ENCODE peak calls at places on chromosome 5, in four cellular contexts. H, Z, R and P are unnamed samples.

GRCh38 chr5:140554454-140554853 is 2.8 kb downstream of the SRA1 start:
- DNase-seq in H (no peak), Z (no peak), R (no peak), P (no peak)

GRCh38 chr5:130068988-130069387 is 164.7 kb downstream of the CHSY3 start:
- DNase-seq in H (no peak), Z (no peak), R (no peak), P (no peak)

GRCh38 chr5:76704131-76704663 is 11.7 kb upstream of the F2R start:
- DNase-seq in H (no peak), Z (no peak), R (no peak), P (no peak)

GRCh38 chr5:168152660-168153059 is 138.8 kb upstream of the WWC1 start:
- DNase-seq in H (no peak), Z (no peak), R (no peak), P (no peak)

GRCh38 chr5:170296036-170296934 is 1.3 kb downstream of the LCP2 start:
- DNase-seq in H (no peak), Z (no peak), R (no peak), P (no peak)

GRCh38 chr5:91538179-91538578 is 155.1 kb upstream of the ARRDC3 start:
- DNase-seq in H (no peak), Z (no peak), R (no peak), P (no peak)

GRCh38 chr5:152092580-152092979 is 167.9 kb upstream of the GLRA1 start:
- DNase-seq in H (no peak), Z (no peak), R (no peak), P (no peak)

GRCh38 chr5:126031989-126032716 is 391.1 kb upstream of the GRAMD2B start:
- DNase-seq in H (no peak), Z (no peak), R (peak), P (no peak)

GRCh38 chr5:170655476-170655875 is 128.0 kb upstream of the GABRP start:
- DNase-seq in H (no peak), Z (no peak), R (no peak), P (no peak)

GRCh38 chr5:50963647-50964584 is 297.5 kb downstream of the PARP8 start:
- DNase-seq in H (no peak), Z (peak), R (no peak), P (no peak)

GRCh38 chr5:74336286-74336685 is 304.2 kb downstream of the ENC1 start:
- DNase-seq in H (no peak), Z (peak), R (no peak), P (no peak)

GRCh38 chr5:14685757-14686156 is 21.2 kb downstream of the OTULIN start:
- DNase-seq in H (no peak), Z (peak), R (no peak), P (no peak)

GRCh38 chr5:156587012-156587411 is 260.0 kb downstream of the SGCD start:
- DNase-seq in H (no peak), Z (no peak), R (no peak), P (no peak)

GRCh38 chr5:54175-54730 is 37.7 kb upstream of the PLEKHG4B start:
- DNase-seq in H (no peak), Z (no peak), R (no peak), P (no peak)

GRCh38 chr5:132019857-132020555 is 8.5 kb upstream of the ACSL6 start:
- DNase-seq in H (no peak), Z (no peak), R (no peak), P (no peak)

GRCh38 chr5:56325039-56325438 is 91.9 kb upstream of the ANKRD55 start:
- DNase-seq in H (no peak), Z (no peak), R (no peak), P (no peak)

GRCh38 chr5:124665035-124665434 is 81.4 kb downstream of the ZNF608 start:
- DNase-seq in H (no peak), Z (no peak), R (no peak), P (no peak)

GRCh38 chr5:3186711-3187450 is 408.8 kb upstream of the IRX1 start:
- DNase-seq in H (no peak), Z (no peak), R (no peak), P (no peak)

GRCh38 chr5:88858392-88858791 is 24.6 kb downstream of the MEF2C start:
- DNase-seq in H (no peak), Z (no peak), R (no peak), P (no peak)

GRCh38 chr5:179265529-179266290 is 79.6 kb downstream of the ADAMTS2 start:
- DNase-seq in H (no peak), Z (peak), R (peak), P (peak)

GRCh38 chr5:68093455-68094159 is 121.9 kb upstream of the PIK3R1 start:
- DNase-seq in H (no peak), Z (no peak), R (no peak), P (no peak)

GRCh38 chr5:9156282-9156681 is 389.6 kb downstream of the SEMA5A start:
- DNase-seq in H (no peak), Z (peak), R (peak), P (peak)

GRCh38 chr5:142325677-142326479 is 1.1 kb upstream of the SPRY4 start:
- DNase-seq in H (no peak), Z (peak), R (peak), P (no peak)